ENCODE peak calls at places on chromosomes 11 and 22, in ten cellular contexts. One of them, this sample, is unnamed.

GRCh38 chr22:42257386-42257785 is 13.1 kb downstream of the TCF20 start:
- DNase-seq in stimulated activated CD4-positive, alpha-beta T cell treated with anti-CD3 and anti-CD28 coated beads, Interleukin-1b, Interleukin-23, amount 100 ng/mL, for 4 hours: no peak
- DNase-seq in A549: no peak
- DNase-seq in PC-3: no peak
- DNase-seq in GDM1: no peak
- DNase-seq in ovary: no peak
- DNase-seq in omental fat pad: no peak
- DNase-seq in naive B cell: no peak
- DNase-seq in amniotic stem cell: no peak
- DNase-seq in non-pigmented ciliary epithelial cell: no peak
- DNase-seq in this sample: no peak

GRCh38 chr11:96576383-96576782 is 186.6 kb downstream of the JRKL start:
- DNase-seq in omental fat pad: no peak
- DNase-seq in GDM1: no peak
- DNase-seq in ovary: no peak
- DNase-seq in stimulated activated CD4-positive, alpha-beta T cell treated with anti-CD3 and anti-CD28 coated beads, Interleukin-1b, Interleukin-23, amount 100 ng/mL, for 4 hours: no peak
- DNase-seq in amniotic stem cell: no peak
- DNase-seq in PC-3: no peak
- DNase-seq in non-pigmented ciliary epithelial cell: no peak
- DNase-seq in A549: no peak
- DNase-seq in naive B cell: no peak
- DNase-seq in this sample: no peak

GRCh38 chr11:62433553-62434301 is 14.9 kb downstream of the SCGB1A1 start:
- DNase-seq in GDM1: no peak
- DNase-seq in stimulated activated CD4-positive, alpha-beta T cell treated with anti-CD3 and anti-CD28 coated beads, Interleukin-1b, Interleukin-23, amount 100 ng/mL, for 4 hours: no peak
- DNase-seq in PC-3: no peak
- DNase-seq in ovary: no peak
- DNase-seq in omental fat pad: no peak
- DNase-seq in amniotic stem cell: no peak
- DNase-seq in non-pigmented ciliary epithelial cell: no peak
- DNase-seq in A549: no peak
- DNase-seq in naive B cell: no peak
- DNase-seq in this sample: no peak

GRCh38 chr22:30863161-30863833 is 105.3 kb downstream of the MORC2 start:
- DNase-seq in stimulated activated CD4-positive, alpha-beta T cell treated with anti-CD3 and anti-CD28 coated beads, Interleukin-1b, Interleukin-23, amount 100 ng/mL, for 4 hours: no peak
- DNase-seq in GDM1: no peak
- DNase-seq in omental fat pad: no peak
- DNase-seq in amniotic stem cell: no peak
- DNase-seq in PC-3: no peak
- DNase-seq in ovary: peak; percentile 16
- DNase-seq in non-pigmented ciliary epithelial cell: no peak
- DNase-seq in A549: no peak
- DNase-seq in naive B cell: no peak
- DNase-seq in this sample: no peak

GRCh38 chr22:22609271-22609670 is 35.1 kb upstream of the GGTLC2 start:
- DNase-seq in GDM1: no peak
- DNase-seq in ovary: no peak
- DNase-seq in PC-3: no peak
- DNase-seq in A549: no peak
- DNase-seq in amniotic stem cell: no peak
- DNase-seq in stimulated activated CD4-positive, alpha-beta T cell treated with anti-CD3 and anti-CD28 coated beads, Interleukin-1b, Interleukin-23, amount 100 ng/mL, for 4 hours: no peak
- DNase-seq in omental fat pad: no peak
- DNase-seq in non-pigmented ciliary epithelial cell: no peak
- DNase-seq in naive B cell: no peak
- DNase-seq in this sample: no peak

GRCh38 chr11:128926437-128927107 is 16.1 kb downstream of the TP53AIP1 start:
- DNase-seq in naive B cell: no peak
- DNase-seq in A549: no peak
- DNase-seq in non-pigmented ciliary epithelial cell: no peak
- DNase-seq in ovary: no peak
- DNase-seq in stimulated activated CD4-positive, alpha-beta T cell treated with anti-CD3 and anti-CD28 coated beads, Interleukin-1b, Interleukin-23, amount 100 ng/mL, for 4 hours: no peak
- DNase-seq in PC-3: no peak
- DNase-seq in GDM1: no peak
- DNase-seq in omental fat pad: no peak
- DNase-seq in amniotic stem cell: no peak
- DNase-seq in this sample: no peak

GRCh38 chr11:44007746-44008501 is 39.9 kb upstream of the ACCSL start:
- DNase-seq in non-pigmented ciliary epithelial cell: no peak
- DNase-seq in amniotic stem cell: no peak
- DNase-seq in ovary: no peak
- DNase-seq in omental fat pad: no peak
- DNase-seq in A549: no peak
- DNase-seq in naive B cell: no peak
- DNase-seq in PC-3: peak; percentile 41
- DNase-seq in stimulated activated CD4-positive, alpha-beta T cell treated with anti-CD3 and anti-CD28 coated beads, Interleukin-1b, Interleukin-23, amount 100 ng/mL, for 4 hours: no peak
- DNase-seq in GDM1: no peak
- DNase-seq in this sample: no peak

GRCh38 chr11:119584193-119585037 is 144.6 kb downstream of the NECTIN1 start:
- DNase-seq in stimulated activated CD4-positive, alpha-beta T cell treated with anti-CD3 and anti-CD28 coated beads, Interleukin-1b, Interleukin-23, amount 100 ng/mL, for 4 hours: no peak
- DNase-seq in PC-3: peak; percentile 90
- DNase-seq in ovary: peak; percentile 38
- DNase-seq in amniotic stem cell: no peak
- DNase-seq in GDM1: peak; percentile 38
- DNase-seq in non-pigmented ciliary epithelial cell: no peak
- DNase-seq in naive B cell: peak; percentile 6
- DNase-seq in A549: no peak
- DNase-seq in omental fat pad: no peak
- DNase-seq in this sample: peak; percentile 43

GRCh38 chr11:131691558-131692041 is 321.2 kb downstream of the NTM start:
- DNase-seq in omental fat pad: no peak
- DNase-seq in amniotic stem cell: no peak
- DNase-seq in A549: no peak
- DNase-seq in stimulated activated CD4-positive, alpha-beta T cell treated with anti-CD3 and anti-CD28 coated beads, Interleukin-1b, Interleukin-23, amount 100 ng/mL, for 4 hours: no peak
- DNase-seq in non-pigmented ciliary epithelial cell: no peak
- DNase-seq in naive B cell: no peak
- DNase-seq in GDM1: no peak
- DNase-seq in PC-3: peak; percentile 12
- DNase-seq in ovary: peak; percentile 48
- DNase-seq in this sample: no peak

GRCh38 chr11:130049260-130049659 is 20.4 kb upstream of the APLP2 start:
- DNase-seq in stimulated activated CD4-positive, alpha-beta T cell treated with anti-CD3 and anti-CD28 coated beads, Interleukin-1b, Interleukin-23, amount 100 ng/mL, for 4 hours: no peak
- DNase-seq in omental fat pad: no peak
- DNase-seq in non-pigmented ciliary epithelial cell: no peak
- DNase-seq in PC-3: no peak
- DNase-seq in naive B cell: no peak
- DNase-seq in amniotic stem cell: no peak
- DNase-seq in ovary: no peak
- DNase-seq in A549: no peak
- DNase-seq in GDM1: no peak
- DNase-seq in this sample: no peak

GRCh38 chr11:92477686-92478085 is 253.1 kb downstream of the FAT3 start:
- DNase-seq in PC-3: no peak
- DNase-seq in amniotic stem cell: no peak
- DNase-seq in stimulated activated CD4-positive, alpha-beta T cell treated with anti-CD3 and anti-CD28 coated beads, Interleukin-1b, Interleukin-23, amount 100 ng/mL, for 4 hours: no peak
- DNase-seq in naive B cell: no peak
- DNase-seq in omental fat pad: no peak
- DNase-seq in ovary: no peak
- DNase-seq in non-pigmented ciliary epithelial cell: no peak
- DNase-seq in GDM1: no peak
- DNase-seq in A549: no peak
- DNase-seq in this sample: no peak

GRCh38 chr11:107397357-107397756 is 60.3 kb downstream of the CWF19L2 start:
- DNase-seq in GDM1: no peak
- DNase-seq in naive B cell: no peak
- DNase-seq in stimulated activated CD4-positive, alpha-beta T cell treated with anti-CD3 and anti-CD28 coated beads, Interleukin-1b, Interleukin-23, amount 100 ng/mL, for 4 hours: no peak
- DNase-seq in non-pigmented ciliary epithelial cell: no peak
- DNase-seq in omental fat pad: no peak
- DNase-seq in amniotic stem cell: no peak
- DNase-seq in A549: peak; percentile 16
- DNase-seq in ovary: no peak
- DNase-seq in PC-3: peak; percentile 41
- DNase-seq in this sample: no peak

GRCh38 chr11:113618360-113618759 is 87.7 kb downstream of the TMPRSS5 start:
- DNase-seq in stimulated activated CD4-positive, alpha-beta T cell treated with anti-CD3 and anti-CD28 coated beads, Interleukin-1b, Interleukin-23, amount 100 ng/mL, for 4 hours: no peak
- DNase-seq in PC-3: peak; percentile 98
- DNase-seq in non-pigmented ciliary epithelial cell: peak; percentile 19
- DNase-seq in ovary: no peak
- DNase-seq in GDM1: no peak
- DNase-seq in A549: no peak
- DNase-seq in omental fat pad: no peak
- DNase-seq in naive B cell: no peak
- DNase-seq in amniotic stem cell: no peak
- DNase-seq in this sample: no peak

GRCh38 chr11:63985812-63986155 is 454 bp upstream of the OTUB1 start:
- DNase-seq in non-pigmented ciliary epithelial cell: no peak
- DNase-seq in naive B cell: peak; percentile 67
- DNase-seq in A549: no peak
- DNase-seq in omental fat pad: no peak
- DNase-seq in stimulated activated CD4-positive, alpha-beta T cell treated with anti-CD3 and anti-CD28 coated beads, Interleukin-1b, Interleukin-23, amount 100 ng/mL, for 4 hours: peak; percentile 54
- DNase-seq in ovary: no peak
- DNase-seq in GDM1: no peak
- DNase-seq in amniotic stem cell: no peak
- DNase-seq in PC-3: no peak
- DNase-seq in this sample: peak; percentile 61

GRCh38 chr11:64044730-64045386 is 9.1 kb downstream of the FLRT1 start:
- DNase-seq in A549: no peak
- DNase-seq in naive B cell: no peak
- DNase-seq in GDM1: no peak
- DNase-seq in ovary: no peak
- DNase-seq in stimulated activated CD4-positive, alpha-beta T cell treated with anti-CD3 and anti-CD28 coated beads, Interleukin-1b, Interleukin-23, amount 100 ng/mL, for 4 hours: no peak
- DNase-seq in non-pigmented ciliary epithelial cell: no peak
- DNase-seq in PC-3: no peak
- DNase-seq in amniotic stem cell: no peak
- DNase-seq in omental fat pad: no peak
- DNase-seq in this sample: no peak

GRCh38 chr11:27456140-27456801 is 16.3 kb downstream of the LGR4 start:
- DNase-seq in GDM1: no peak
- DNase-seq in amniotic stem cell: peak; percentile 39
- DNase-seq in naive B cell: no peak
- DNase-seq in A549: peak; percentile 73
- DNase-seq in omental fat pad: no peak
- DNase-seq in PC-3: peak; percentile 75
- DNase-seq in stimulated activated CD4-positive, alpha-beta T cell treated with anti-CD3 and anti-CD28 coated beads, Interleukin-1b, Interleukin-23, amount 100 ng/mL, for 4 hours: no peak
- DNase-seq in ovary: no peak
- DNase-seq in non-pigmented ciliary epithelial cell: no peak
- DNase-seq in this sample: no peak

GRCh38 chr22:22085702-22086500 is 103.3 kb upstream of the TOP3B start:
- DNase-seq in A549: no peak
- DNase-seq in stimulated activated CD4-positive, alpha-beta T cell treated with anti-CD3 and anti-CD28 coated beads, Interleukin-1b, Interleukin-23, amount 100 ng/mL, for 4 hours: no peak
- DNase-seq in GDM1: no peak
- DNase-seq in amniotic stem cell: no peak
- DNase-seq in ovary: no peak
- DNase-seq in omental fat pad: no peak
- DNase-seq in PC-3: peak; percentile 17
- DNase-seq in non-pigmented ciliary epithelial cell: no peak
- DNase-seq in naive B cell: no peak
- DNase-seq in this sample: no peak

GRCh38 chr11:71221201-71221600 is 31.2 kb downstream of the SHANK2 start:
- DNase-seq in omental fat pad: no peak
- DNase-seq in GDM1: no peak
- DNase-seq in A549: no peak
- DNase-seq in naive B cell: no peak
- DNase-seq in stimulated activated CD4-positive, alpha-beta T cell treated with anti-CD3 and anti-CD28 coated beads, Interleukin-1b, Interleukin-23, amount 100 ng/mL, for 4 hours: no peak
- DNase-seq in non-pigmented ciliary epithelial cell: no peak
- DNase-seq in PC-3: no peak
- DNase-seq in ovary: no peak
- DNase-seq in amniotic stem cell: no peak
- DNase-seq in this sample: no peak

GRCh38 chr11:74694536-74694935 is 36.7 kb downstream of the CHRDL2 start:
- DNase-seq in naive B cell: no peak
- DNase-seq in amniotic stem cell: no peak
- DNase-seq in non-pigmented ciliary epithelial cell: no peak
- DNase-seq in A549: no peak
- DNase-seq in PC-3: peak; percentile 81
- DNase-seq in omental fat pad: no peak
- DNase-seq in ovary: no peak
- DNase-seq in stimulated activated CD4-positive, alpha-beta T cell treated with anti-CD3 and anti-CD28 coated beads, Interleukin-1b, Interleukin-23, amount 100 ng/mL, for 4 hours: no peak
- DNase-seq in GDM1: no peak
- DNase-seq in this sample: no peak

GRCh38 chr11:92885600-92885999 is 83.9 kb upstream of the MTNR1B start:
- DNase-seq in A549: no peak
- DNase-seq in amniotic stem cell: no peak
- DNase-seq in omental fat pad: no peak
- DNase-seq in non-pigmented ciliary epithelial cell: no peak
- DNase-seq in naive B cell: no peak
- DNase-seq in stimulated activated CD4-positive, alpha-beta T cell treated with anti-CD3 and anti-CD28 coated beads, Interleukin-1b, Interleukin-23, amount 100 ng/mL, for 4 hours: no peak
- DNase-seq in PC-3: no peak
- DNase-seq in GDM1: no peak
- DNase-seq in ovary: no peak
- DNase-seq in this sample: no peak

GRCh38 chr11:7546324-7546791 is 32.6 kb downstream of the PPFIBP2 start:
- DNase-seq in naive B cell: no peak
- DNase-seq in non-pigmented ciliary epithelial cell: no peak
- DNase-seq in stimulated activated CD4-positive, alpha-beta T cell treated with anti-CD3 and anti-CD28 coated beads, Interleukin-1b, Interleukin-23, amount 100 ng/mL, for 4 hours: no peak
- DNase-seq in PC-3: peak; percentile 18
- DNase-seq in ovary: no peak
- DNase-seq in amniotic stem cell: no peak
- DNase-seq in A549: no peak
- DNase-seq in omental fat pad: no peak
- DNase-seq in GDM1: no peak
- DNase-seq in this sample: no peak

GRCh38 chr11:46727952-46728658 is 9.1 kb downstream of the F2 start:
- DNase-seq in amniotic stem cell: no peak
- DNase-seq in GDM1: no peak
- DNase-seq in PC-3: no peak
- DNase-seq in ovary: peak; percentile 14
- DNase-seq in stimulated activated CD4-positive, alpha-beta T cell treated with anti-CD3 and anti-CD28 coated beads, Interleukin-1b, Interleukin-23, amount 100 ng/mL, for 4 hours: no peak
- DNase-seq in naive B cell: no peak
- DNase-seq in non-pigmented ciliary epithelial cell: no peak
- DNase-seq in A549: no peak
- DNase-seq in omental fat pad: no peak
- DNase-seq in this sample: no peak

GRCh38 chr22:42357221-42357620 is 75.0 kb downstream of the NFAM1 start:
- DNase-seq in PC-3: peak; percentile 35
- DNase-seq in amniotic stem cell: no peak
- DNase-seq in naive B cell: no peak
- DNase-seq in ovary: no peak
- DNase-seq in omental fat pad: no peak
- DNase-seq in non-pigmented ciliary epithelial cell: no peak
- DNase-seq in A549: no peak
- DNase-seq in GDM1: no peak
- DNase-seq in stimulated activated CD4-positive, alpha-beta T cell treated with anti-CD3 and anti-CD28 coated beads, Interleukin-1b, Interleukin-23, amount 100 ng/mL, for 4 hours: no peak
- DNase-seq in this sample: no peak

GRCh38 chr22:38953577-38954413 is 3.6 kb upstream of the APOBEC3A start:
- DNase-seq in amniotic stem cell: no peak
- DNase-seq in GDM1: no peak
- DNase-seq in stimulated activated CD4-positive, alpha-beta T cell treated with anti-CD3 and anti-CD28 coated beads, Interleukin-1b, Interleukin-23, amount 100 ng/mL, for 4 hours: peak; percentile 41
- DNase-seq in naive B cell: no peak
- DNase-seq in non-pigmented ciliary epithelial cell: no peak
- DNase-seq in A549: peak; percentile 65
- DNase-seq in ovary: no peak
- DNase-seq in omental fat pad: no peak
- DNase-seq in PC-3: peak; percentile 6
- DNase-seq in this sample: no peak

GRCh38 chr11:64306876-64307622 is 1.7 kb downstream of the ESRRA start:
- DNase-seq in non-pigmented ciliary epithelial cell: no peak
- DNase-seq in amniotic stem cell: no peak
- DNase-seq in GDM1: no peak
- DNase-seq in PC-3: no peak
- DNase-seq in ovary: peak; percentile 59
- DNase-seq in omental fat pad: no peak
- DNase-seq in A549: peak; percentile 46
- DNase-seq in naive B cell: no peak
- DNase-seq in stimulated activated CD4-positive, alpha-beta T cell treated with anti-CD3 and anti-CD28 coated beads, Interleukin-1b, Interleukin-23, amount 100 ng/mL, for 4 hours: no peak
- DNase-seq in this sample: no peak

GRCh38 chr11:125170406-125171031 is 6.0 kb downstream of the PKNOX2 start:
- DNase-seq in naive B cell: no peak
- DNase-seq in omental fat pad: no peak
- DNase-seq in GDM1: no peak
- DNase-seq in non-pigmented ciliary epithelial cell: peak; percentile 32
- DNase-seq in amniotic stem cell: no peak
- DNase-seq in ovary: peak; percentile 87
- DNase-seq in A549: no peak
- DNase-seq in stimulated activated CD4-positive, alpha-beta T cell treated with anti-CD3 and anti-CD28 coated beads, Interleukin-1b, Interleukin-23, amount 100 ng/mL, for 4 hours: no peak
- DNase-seq in PC-3: no peak
- DNase-seq in this sample: peak; percentile 76

GRCh38 chr11:134244593-134244992 is 8.6 kb downstream of the THYN1 start:
- DNase-seq in A549: peak; percentile 30
- DNase-seq in amniotic stem cell: no peak
- DNase-seq in PC-3: peak; percentile 48
- DNase-seq in GDM1: no peak
- DNase-seq in naive B cell: no peak
- DNase-seq in ovary: no peak
- DNase-seq in non-pigmented ciliary epithelial cell: no peak
- DNase-seq in omental fat pad: no peak
- DNase-seq in stimulated activated CD4-positive, alpha-beta T cell treated with anti-CD3 and anti-CD28 coated beads, Interleukin-1b, Interleukin-23, amount 100 ng/mL, for 4 hours: no peak
- DNase-seq in this sample: no peak